ENCODE peak calls at places on chromosomes 13 and 19, in seven cellular contexts. K is GM12891, R is GM06990, Q is cerebellum, G is progenitor cell of endocrine pancreas, D is AG10803, S is H54. Y is an unnamed sample.
A peak's percentile ranks its signal among the peaks of the same experiment; 100 is the strongest.

GRCh38 chr19:42846597-42846996 is 32.9 kb downstream of the PSG1 start:
- DNase-seq in K (no peak), R (no peak), Q (no peak), G (no peak), D (no peak), S (no peak), Y (no peak)

GRCh38 chr19:33332248-33332647 is 29.9 kb upstream of the CEBPA start:
- DNase-seq in K (no peak), R (no peak), Q (no peak), G (no peak), D (no peak), S (no peak), Y (no peak)

GRCh38 chr13:39600766-39601165 is 2.2 kb downstream of the LHFPL6 start:
- DNase-seq in K (no peak), R (no peak), Q (peak; percentile 78), G (no peak), D (no peak), S (no peak), Y (no peak)

GRCh38 chr13:48097793-48098192 is 2.9 kb upstream of the MED4 start:
- DNase-seq in K (no peak), R (no peak), Q (no peak), G (no peak), D (no peak), S (no peak), Y (no peak)

GRCh38 chr19:39112338-39112890 is 13.2 kb upstream of the PAK4 start:
- DNase-seq in K (no peak), R (no peak), Q (peak; percentile 46), G (no peak), D (no peak), S (peak; percentile 98), Y (no peak)

GRCh38 chr19:29593869-29594268 is 12.2 kb upstream of the POP4 start:
- DNase-seq in K (no peak), R (no peak), Q (no peak), G (no peak), D (no peak), S (no peak), Y (no peak)

GRCh38 chr13:70668983-70669382 is 560.7 kb upstream of the KLHL1 start:
- DNase-seq in K (no peak), R (no peak), Q (no peak), G (no peak), D (no peak), S (no peak), Y (peak; percentile 42)

GRCh38 chr13:50334944-50335343 is 319.7 kb downstream of the KCNRG start:
- DNase-seq in K (no peak), R (no peak), Q (no peak), G (no peak), D (no peak), S (no peak), Y (no peak)

GRCh38 chr13:44451651-44452050 is 78.0 kb downstream of the SERP2 start:
- DNase-seq in K (no peak), R (no peak), Q (no peak), G (no peak), D (no peak), S (no peak), Y (no peak)

GRCh38 chr13:102948006-102948405 is 102.2 kb downstream of the ERCC5 start:
- DNase-seq in K (no peak), R (no peak), Q (peak; percentile 37), G (no peak), D (no peak), S (no peak), Y (no peak)

GRCh38 chr19:50720921-50721291 is 1.3 kb upstream of the SHANK1 start:
- DNase-seq in K (no peak), R (no peak), Q (no peak), G (no peak), D (peak; percentile 74), S (no peak), Y (no peak)

GRCh38 chr13:87259479-87260083 is 411.6 kb upstream of the SLITRK5 start:
- DNase-seq in K (no peak), R (no peak), Q (no peak), G (no peak), D (no peak), S (peak; percentile 5), Y (no peak)

GRCh38 chr19:3006075-3006767 is 22.9 kb downstream of the TLE2 start:
- DNase-seq in K (no peak), R (no peak), Q (no peak), G (no peak), D (no peak), S (no peak), Y (peak; percentile 91)

GRCh38 chr13:85589021-85589420 is 210.2 kb downstream of the SLITRK6 start:
- DNase-seq in K (no peak), R (no peak), Q (no peak), G (no peak), D (no peak), S (no peak), Y (no peak)

GRCh38 chr13:27455331-27455855 is 5.0 kb upstream of the MTIF3 start:
- DNase-seq in K (no peak), R (peak; percentile 44), Q (no peak), G (no peak), D (no peak), S (no peak), Y (no peak)

GRCh38 chr19:13029893-13030292 is 34.6 kb downstream of the NFIX start:
- DNase-seq in K (no peak), R (no peak), Q (no peak), G (no peak), D (no peak), S (no peak), Y (peak; percentile 46)

GRCh38 chr19:46441775-46442332 is 13.1 kb upstream of the PNMA8C start:
- DNase-seq in K (no peak), R (no peak), Q (no peak), G (no peak), D (no peak), S (no peak), Y (no peak)

GRCh38 chr13:32384702-32385101 is 43.2 kb downstream of the N4BP2L1 start:
- DNase-seq in K (no peak), R (no peak), Q (no peak), G (no peak), D (no peak), S (no peak), Y (no peak)

GRCh38 chr13:45518525-45519235 is 53.9 kb downstream of the COG3 start:
- DNase-seq in K (no peak), R (no peak), Q (no peak), G (no peak), D (peak; percentile 56), S (no peak), Y (no peak)

GRCh38 chr13:30429721-30430694 is 7.7 kb downstream of the UBE2L5 start:
- DNase-seq in K (no peak), R (peak; percentile 26), Q (no peak), G (no peak), D (peak; percentile 85), S (peak; percentile 41), Y (no peak)

GRCh38 chr19:10390652-10391286 is 10.4 kb upstream of the TYK2 start:
- DNase-seq in K (peak; percentile 70), R (no peak), Q (peak; percentile 64), G (peak; percentile 60), D (peak; percentile 63), S (peak; percentile 65), Y (peak; percentile 77)

GRCh38 chr13:104872153-104872552 is 1663.3 kb downstream of the EFNB2 start:
- DNase-seq in K (no peak), R (no peak), Q (no peak), G (no peak), D (no peak), S (no peak), Y (no peak)